ENCODE peak calls at places on chromosomes 5 and 9, in ten cellular contexts. O is kidney; R is DMS153; M is stimulated activated CD4-positive, alpha-beta T cell treated with anti-CD3 and anti-CD28 coated beads, Interleukin-15, amount 100 ng/mL, for 1 hour; E is Right ventricle myocardium superior; K is NAMALWA; J is stromal cell of bone marrow; A is iris pigment epithelial cell; C is ACHN; V is RWPE1. Z is an unnamed sample.
A peak's percentile ranks its signal among the peaks of the same experiment; 100 is the strongest.

GRCh38 chr5:9903806-9904205 is 273.7 kb upstream of the TAS2R1 start:
- DNase-seq in O (no peak), R (peak; percentile 96), M (no peak), E (no peak), K (no peak), J (no peak), A (peak; percentile 55), C (no peak), V (no peak), Z (no peak)

GRCh38 chr9:117645245-117645636 is 59.0 kb upstream of the TLR4 start:
- DNase-seq in O (no peak), R (no peak), M (no peak), E (no peak), K (no peak), J (no peak), A (no peak), C (no peak), V (no peak), Z (no peak)

GRCh38 chr5:110817437-110817836 is 78.6 kb downstream of the SLC25A46 start:
- DNase-seq in O (no peak), R (no peak), M (no peak), E (no peak), K (no peak), J (peak; percentile 9), A (peak; percentile 47), C (no peak), V (peak; percentile 65), Z (no peak)

GRCh38 chr5:43514471-43514815 is 505 bp downstream of the C5orf34 start:
- DNase-seq in O (no peak), R (no peak), M (peak; percentile 9), E (no peak), K (no peak), J (peak; percentile 60), A (peak; percentile 93), C (peak; percentile 64), V (peak; percentile 74), Z (no peak)

GRCh38 chr5:150399158-150400019 is 13.3 kb downstream of the CD74 start:
- DNase-seq in O (peak; percentile 51), R (no peak), M (no peak), E (no peak), K (peak; percentile 55), J (no peak), A (peak; percentile 44), C (no peak), V (no peak), Z (no peak)

GRCh38 chr5:60417500-60418181 is 282.3 kb downstream of the DEPDC1B start:
- DNase-seq in O (no peak), R (no peak), M (no peak), E (no peak), K (no peak), J (no peak), A (no peak), C (no peak), V (no peak), Z (no peak)

GRCh38 chr5:56212127-56212879 is 20.8 kb downstream of the ANKRD55 start:
- DNase-seq in O (no peak), R (no peak), M (no peak), E (no peak), K (no peak), J (no peak), A (peak; percentile 40), C (no peak), V (no peak), Z (no peak)

GRCh38 chr5:122083535-122083934 is 5.5 kb upstream of the LOX start:
- DNase-seq in O (no peak), R (no peak), M (no peak), E (no peak), K (no peak), J (no peak), A (no peak), C (no peak), V (no peak), Z (no peak)

GRCh38 chr9:120348951-120349429 is 231.0 kb downstream of the CDK5RAP2 start:
- DNase-seq in O (no peak), R (no peak), M (no peak), E (no peak), K (peak; percentile 42), J (no peak), A (peak; percentile 50), C (peak; percentile 49), V (peak; percentile 79), Z (no peak)

GRCh38 chr9:105911104-105911911 is 217.0 kb downstream of the TMEM38B start:
- DNase-seq in O (no peak), R (no peak), M (no peak), E (no peak), K (no peak), J (no peak), A (peak; percentile 4), C (peak; percentile 59), V (peak; percentile 19), Z (no peak)

GRCh38 chr5:158824167-158824882 is 275.4 kb downstream of the EBF1 start:
- DNase-seq in O (no peak), R (no peak), M (no peak), E (peak; percentile 40), K (peak; percentile 50), J (no peak), A (no peak), C (no peak), V (no peak), Z (no peak)

GRCh38 chr9:91047993-91048607 is 246.5 kb downstream of the SYK start:
- DNase-seq in O (no peak), R (no peak), M (no peak), E (no peak), K (no peak), J (peak; percentile 87), A (peak; percentile 88), C (peak; percentile 58), V (peak; percentile 49), Z (no peak)

GRCh38 chr9:119905706-119906105 is 536.5 kb upstream of the BRINP1 start:
- DNase-seq in O (no peak), R (peak; percentile 98), M (no peak), E (no peak), K (no peak), J (no peak), A (no peak), C (no peak), V (no peak), Z (no peak)

GRCh38 chr9:124008307-124008854 is 3.2 kb upstream of the LHX2 start:
- DNase-seq in O (no peak), R (peak; percentile 33), M (no peak), E (no peak), K (no peak), J (no peak), A (no peak), C (no peak), V (peak; percentile 86), Z (no peak)

GRCh38 chr9:122126340-122127333 is 32.9 kb downstream of the NDUFA8 start:
- DNase-seq in O (no peak), R (no peak), M (no peak), E (no peak), K (no peak), J (no peak), A (peak; percentile 50), C (peak; percentile 55), V (peak; percentile 63), Z (no peak)

GRCh38 chr5:177468329-177469058 is 4.9 kb downstream of the DBN1 start:
- DNase-seq in O (no peak), R (no peak), M (no peak), E (peak; percentile 78), K (no peak), J (no peak), A (peak; percentile 85), C (no peak), V (peak; percentile 75), Z (peak; percentile 24)

GRCh38 chr5:107893642-107894041 is 222.9 kb upstream of the EFNA5 start:
- DNase-seq in O (no peak), R (no peak), M (no peak), E (no peak), K (no peak), J (peak; percentile 62), A (peak; percentile 78), C (peak; percentile 14), V (peak; percentile 60), Z (no peak)

GRCh38 chr9:132991351-132992300 is 13.1 kb downstream of the GFI1B start:
- DNase-seq in O (peak; percentile 47), R (no peak), M (no peak), E (no peak), K (no peak), J (no peak), A (no peak), C (no peak), V (no peak), Z (no peak)

GRCh38 chr9:113479150-113479761 is 15.7 kb downstream of the RGS3 start:
- DNase-seq in O (no peak), R (no peak), M (no peak), E (no peak), K (no peak), J (no peak), A (no peak), C (no peak), V (no peak), Z (no peak)

GRCh38 chr5:157342822-157343402 is 77.0 kb downstream of the CYFIP2 start:
- DNase-seq in O (no peak), R (no peak), M (no peak), E (peak; percentile 49), K (peak; percentile 47), J (no peak), A (peak; percentile 37), C (peak; percentile 45), V (peak; percentile 64), Z (peak; percentile 46)

GRCh38 chr5:153445875-153446567 is 44.4 kb upstream of the GRIA1 start:
- DNase-seq in O (no peak), R (peak; percentile 59), M (no peak), E (no peak), K (no peak), J (peak; percentile 14), A (no peak), C (no peak), V (no peak), Z (no peak)

GRCh38 chr5:170536498-170536897 is 32.7 kb downstream of the KCNIP1 start:
- DNase-seq in O (no peak), R (no peak), M (no peak), E (no peak), K (no peak), J (no peak), A (no peak), C (no peak), V (no peak), Z (no peak)

GRCh38 chr9:122900791-122901190 is 4.4 kb downstream of the RC3H2 start:
- DNase-seq in O (no peak), R (no peak), M (no peak), E (no peak), K (peak; percentile 59), J (no peak), A (peak; percentile 59), C (no peak), V (peak; percentile 20), Z (no peak)

GRCh38 chr9:80320480-80320879 is 748.7 kb downstream of the TLE4 start:
- DNase-seq in O (no peak), R (no peak), M (no peak), E (no peak), K (no peak), J (peak; percentile 22), A (peak; percentile 1), C (no peak), V (no peak), Z (no peak)

GRCh38 chr5:93580387-93581100 is 475 bp downstream of the NR2F1-AS1 start:
- DNase-seq in O (no peak), R (no peak), M (no peak), E (no peak), K (no peak), J (no peak), A (peak; percentile 56), C (peak; percentile 7), V (peak; percentile 31), Z (peak; percentile 31)

GRCh38 chr9:76873821-76874220 is 32.1 kb downstream of the PRUNE2 start:
- DNase-seq in O (no peak), R (no peak), M (no peak), E (no peak), K (no peak), J (no peak), A (no peak), C (no peak), V (no peak), Z (no peak)

GRCh38 chr5:124736814-124737186 is 9.6 kb downstream of the ZNF608 start:
- DNase-seq in O (no peak), R (no peak), M (no peak), E (no peak), K (peak; percentile 34), J (no peak), A (no peak), C (no peak), V (no peak), Z (no peak)

GRCh38 chr9:134659688-134660131 is 18.1 kb downstream of the COL5A1 start:
- DNase-seq in O (peak; percentile 39), R (no peak), M (no peak), E (no peak), K (no peak), J (no peak), A (no peak), C (no peak), V (no peak), Z (peak; percentile 8)